ENCODE peak calls at places on chromosomes 3 and 15, in eight cellular contexts. F is OCI-LY7, D is HCT116, K is endothelial cell of umbilical vein, X is neural progenitor cell, B is keratinocyte, P is PC-3, C is H9. H is an unnamed sample.

GRCh38 chr15:70185251-70185711 is 87.6 kb upstream of the TLE3 start:
- DNase-seq in C (no peak), X (no peak), D (no peak), K (no peak), B (no peak), F (no peak), P (no peak), H (no peak)

GRCh38 chr3:117010316-117010715 is 300.7 kb downstream of the TUSC7 start:
- DNase-seq in B (no peak), X (no peak), K (no peak), C (no peak), P (no peak), F (no peak), D (no peak), H (no peak)

GRCh38 chr15:48581221-48581620 is 64.3 kb downstream of the FBN1 start:
- DNase-seq in C (no peak), X (no peak), F (no peak), B (no peak), K (no peak), P (no peak), D (no peak), H (no peak)

GRCh38 chr3:196208942-196209695 is 2.1 kb downstream of the ZDHHC19 start:
- DNase-seq in B (no peak), D (no peak), K (no peak), F (no peak), C (no peak), X (no peak), P (no peak), H (no peak)

GRCh38 chr3:143429628-143430514 is 310.3 kb downstream of the CHST2 start:
- DNase-seq in X (no peak), K (no peak), C (no peak), P (no peak), F (no peak), B (no peak), D (no peak), H (no peak)

GRCh38 chr3:128068156-128068620 is 16.0 kb downstream of the SEC61A1 start:
- DNase-seq in C (peak), F (peak), X (peak), D (peak), K (peak), B (no peak), P (peak), H (peak)

GRCh38 chr3:15974647-15975046 is 176.9 kb upstream of the ANKRD28 start:
- DNase-seq in B (no peak), D (no peak), X (peak), K (no peak), C (peak), P (no peak), F (peak), H (peak)

GRCh38 chr3:8875831-8876230 is 87.4 kb downstream of the RAD18 start:
- DNase-seq in K (no peak), C (no peak), B (no peak), F (no peak), X (no peak), D (no peak), P (no peak), H (no peak)

GRCh38 chr3:49012441-49013017 is 5.3 kb downstream of the WDR6 start:
- DNase-seq in X (no peak), P (no peak), B (no peak), D (no peak), K (no peak), C (no peak), F (no peak), H (no peak)

GRCh38 chr15:41256577-41257038 is 25.5 kb downstream of the CHP1 start:
- DNase-seq in B (no peak), F (no peak), X (no peak), P (peak), D (no peak), K (no peak), C (no peak), H (no peak)

GRCh38 chr3:60188803-60189202 is 1062.4 kb downstream of the FHIT start:
- DNase-seq in F (no peak), X (no peak), K (no peak), B (no peak), C (no peak), P (no peak), D (no peak), H (no peak)

GRCh38 chr15:81914734-81915234 is 131.0 kb downstream of the MEX3B start:
- DNase-seq in K (no peak), C (no peak), B (no peak), D (no peak), F (no peak), P (no peak), X (no peak), H (no peak)

GRCh38 chr3:184727357-184728060 is 15.6 kb upstream of the MAGEF1 start:
- DNase-seq in D (peak), C (peak), X (peak), P (peak), K (peak), B (no peak), F (peak), H (peak)

GRCh38 chr15:80309769-80310384 is 57.9 kb upstream of the CTXND1 start:
- DNase-seq in B (no peak), K (peak), P (peak), F (peak), D (peak), C (no peak), X (peak), H (no peak)

GRCh38 chr3:63875510-63875909 is 11.8 kb downstream of the ATXN7 start:
- DNase-seq in P (no peak), K (no peak), C (no peak), F (no peak), D (no peak), X (no peak), B (no peak), H (no peak)

GRCh38 chr3:143240921-143241320 is 121.3 kb downstream of the CHST2 start:
- DNase-seq in P (no peak), C (no peak), K (no peak), X (no peak), F (no peak), B (no peak), D (no peak), H (no peak)

GRCh38 chr15:24150542-24150941 is 463.4 kb upstream of the NDN start:
- DNase-seq in D (no peak), P (no peak), K (no peak), C (no peak), F (no peak), X (no peak), B (no peak), H (no peak)

GRCh38 chr15:63752075-63752684 is 81.6 kb downstream of the HERC1 start:
- DNase-seq in X (peak), P (peak), K (peak), C (no peak), D (peak), B (peak), F (peak), H (no peak)

GRCh38 chr3:18443670-18444596 is 18.8 kb upstream of the SATB1 start:
- DNase-seq in P (peak), D (no peak), X (peak), C (peak), K (no peak), B (no peak), F (no peak), H (peak)
- H2AFZ ChIP-seq in P (peak), D (peak), X (peak), C (no peak), K (peak), B (peak), F (no peak), H (peak)

GRCh38 chr3:98553751-98554150 is 22.0 kb downstream of the GPR15 start:
- DNase-seq in X (no peak), P (no peak), B (no peak), K (no peak), C (no peak), F (peak), D (no peak), H (no peak)
- H2AFZ ChIP-seq in X (no peak), P (no peak), B (no peak), K (no peak), C (no peak), F (peak), D (no peak), H (no peak)

GRCh38 chr3:110126065-110126464 is 788.7 kb upstream of the DPPA4 start:
- DNase-seq in F (no peak), C (peak), B (no peak), K (no peak), P (peak), D (no peak), X (no peak), H (no peak)
- H2AFZ ChIP-seq in F (no peak), C (no peak), B (no peak), K (no peak), P (no peak), D (no peak), X (no peak), H (no peak)

DNA sequence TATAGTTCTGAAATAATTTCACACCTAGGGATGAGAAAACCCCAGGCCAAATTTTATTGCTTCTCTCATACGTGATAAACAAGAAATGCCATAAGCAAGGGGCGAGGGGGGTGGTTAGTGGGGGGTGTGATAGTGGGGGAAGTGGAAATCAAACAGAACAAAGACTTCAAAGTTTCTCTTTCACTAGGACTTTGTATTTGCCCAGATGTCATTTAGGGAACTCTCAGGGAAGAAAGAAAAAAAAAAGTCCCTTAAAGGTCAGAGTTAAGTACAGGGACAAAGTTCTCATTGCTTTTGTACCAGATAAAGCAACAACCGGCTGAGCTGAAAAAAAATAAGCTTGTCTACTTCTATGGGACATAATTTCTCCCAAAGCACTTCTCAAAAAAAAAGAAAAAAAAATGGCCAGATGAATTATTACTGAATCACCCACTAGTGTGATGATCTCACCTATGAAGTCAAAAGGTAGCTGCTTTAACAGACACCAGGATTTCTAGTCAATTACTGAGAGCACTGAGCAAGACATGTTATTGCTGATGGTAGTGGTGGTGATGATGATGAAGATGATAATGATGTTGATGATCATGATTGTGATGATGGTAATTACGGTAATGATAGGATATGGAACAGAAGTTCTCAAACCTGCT is 56.2 kb downstream of the FHIT start:
- DNase-seq in X (no peak), F (no peak), P (no peak), C (no peak), B (no peak), K (no peak), D (no peak), H (no peak)
- H2AFZ ChIP-seq in X (no peak), F (no peak), P (no peak), C (no peak), B (no peak), K (no peak), D (no peak), H (no peak)

GRCh38 chr3:156293566-156293965 is 173.2 kb downstream of the KCNAB1 start:
- DNase-seq in D (no peak), X (no peak), C (no peak), K (no peak), B (no peak), F (no peak), P (no peak), H (no peak)

GRCh38 chr3:156285626-156286025 is 165.2 kb downstream of the KCNAB1 start:
- DNase-seq in C (no peak), F (no peak), B (no peak), K (no peak), X (no peak), P (no peak), D (no peak), H (no peak)

GRCh38 chr3:156291269-156292123 is 171.1 kb downstream of the KCNAB1 start:
- DNase-seq in X (peak), P (no peak), D (no peak), F (no peak), K (no peak), C (peak), B (no peak), H (no peak)

DNA sequence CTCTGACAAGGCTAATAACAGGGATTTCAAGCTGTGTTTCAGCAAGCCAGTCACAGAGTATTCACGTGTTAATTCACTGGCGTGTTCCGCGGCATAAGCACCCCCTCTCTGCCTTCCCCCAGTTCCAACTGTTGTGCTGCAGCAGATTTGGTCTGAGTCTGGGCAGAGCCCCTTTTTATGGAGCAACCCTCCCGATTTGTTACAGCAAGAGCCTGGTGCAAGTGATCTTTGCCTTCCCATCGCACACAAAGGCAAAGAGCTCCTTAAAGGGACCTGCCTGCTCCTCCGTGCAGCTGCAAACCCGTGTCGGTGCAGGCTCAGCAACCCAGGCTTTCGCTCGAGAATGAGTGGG is 170.5 kb downstream of the KCNAB1 start:
- DNase-seq in B (no peak), K (no peak), C (no peak), F (no peak), D (no peak), X (no peak), P (no peak), H (no peak)
- H2AFZ ChIP-seq in B (no peak), K (no peak), C (no peak), F (no peak), D (no peak), X (peak), P (no peak), H (peak)

H was measured in H1.